ENCODE peak calls at places on chromosome X, in six cellular contexts. One of them, this sample, is unnamed.

GRCh38 chrX:4963432-4963831 is 1250.0 kb upstream of the PRKX start:
- DNase-seq in A673: no peak
- DNase-seq in activated CD8-positive, alpha-beta memory T cell treated with anti-CD3 and anti-CD28 coated beads, Interleukin-2, amount 50 U/mL, for 4 hours: no peak
- DNase-seq in AG20443: no peak
- DNase-seq in RPMI8226: no peak
- DNase-seq in stromal cell of bone marrow: no peak
- DNase-seq in this sample: no peak

GRCh38 chrX:87526281-87526680 is 8.7 kb downstream of the KLHL4 start:
- DNase-seq in A673: no peak
- DNase-seq in activated CD8-positive, alpha-beta memory T cell treated with anti-CD3 and anti-CD28 coated beads, Interleukin-2, amount 50 U/mL, for 4 hours: no peak
- DNase-seq in AG20443: no peak
- DNase-seq in RPMI8226: no peak
- DNase-seq in stromal cell of bone marrow: no peak
- DNase-seq in this sample: no peak

GRCh38 chrX:154317391-154318000 is 21.9 kb downstream of the TKTL1 start:
- DNase-seq in A673: peak; percentile 42
- DNase-seq in activated CD8-positive, alpha-beta memory T cell treated with anti-CD3 and anti-CD28 coated beads, Interleukin-2, amount 50 U/mL, for 4 hours: no peak
- DNase-seq in AG20443: peak; percentile 27
- DNase-seq in RPMI8226: peak; percentile 27
- DNase-seq in stromal cell of bone marrow: no peak
- DNase-seq in this sample: peak; percentile 28

GRCh38 chrX:149487292-149487691 is 17.8 kb downstream of the IDS start:
- DNase-seq in A673: no peak
- DNase-seq in activated CD8-positive, alpha-beta memory T cell treated with anti-CD3 and anti-CD28 coated beads, Interleukin-2, amount 50 U/mL, for 4 hours: no peak
- DNase-seq in AG20443: no peak
- DNase-seq in RPMI8226: peak; percentile 9
- DNase-seq in stromal cell of bone marrow: no peak
- DNase-seq in this sample: no peak

GRCh38 chrX:134502686-134503085 is 42.7 kb downstream of the HPRT1 start:
- DNase-seq in A673: no peak
- DNase-seq in activated CD8-positive, alpha-beta memory T cell treated with anti-CD3 and anti-CD28 coated beads, Interleukin-2, amount 50 U/mL, for 4 hours: no peak
- DNase-seq in AG20443: no peak
- DNase-seq in RPMI8226: no peak
- DNase-seq in stromal cell of bone marrow: no peak
- DNase-seq in this sample: no peak

GRCh38 chrX:37644381-37645305 is 40.9 kb upstream of the XK start:
- DNase-seq in A673: no peak
- DNase-seq in activated CD8-positive, alpha-beta memory T cell treated with anti-CD3 and anti-CD28 coated beads, Interleukin-2, amount 50 U/mL, for 4 hours: no peak
- DNase-seq in AG20443: no peak
- DNase-seq in RPMI8226: no peak
- DNase-seq in stromal cell of bone marrow: no peak
- DNase-seq in this sample: no peak

GRCh38 chrX:54473993-54474859 is 21.8 kb downstream of the FGD1 start:
- DNase-seq in A673: no peak
- DNase-seq in activated CD8-positive, alpha-beta memory T cell treated with anti-CD3 and anti-CD28 coated beads, Interleukin-2, amount 50 U/mL, for 4 hours: no peak
- DNase-seq in AG20443: no peak
- DNase-seq in RPMI8226: no peak
- DNase-seq in stromal cell of bone marrow: no peak
- DNase-seq in this sample: no peak

GRCh38 chrX:119606508-119607389 is 525 bp upstream of the NKRF start:
- DNase-seq in A673: no peak
- DNase-seq in activated CD8-positive, alpha-beta memory T cell treated with anti-CD3 and anti-CD28 coated beads, Interleukin-2, amount 50 U/mL, for 4 hours: no peak
- DNase-seq in AG20443: no peak
- DNase-seq in RPMI8226: peak; percentile 3
- DNase-seq in stromal cell of bone marrow: no peak
- DNase-seq in this sample: peak; percentile 60

GRCh38 chrX:2243913-2244460 is 256.8 kb downstream of the DHRSX start:
- DNase-seq in A673: peak; percentile 48
- DNase-seq in activated CD8-positive, alpha-beta memory T cell treated with anti-CD3 and anti-CD28 coated beads, Interleukin-2, amount 50 U/mL, for 4 hours: no peak
- DNase-seq in AG20443: no peak
- DNase-seq in RPMI8226: no peak
- DNase-seq in stromal cell of bone marrow: peak; percentile 3
- DNase-seq in this sample: peak; percentile 19

GRCh38 chrX:51182545-51182944 is 150.1 kb upstream of the NUDT10 start:
- DNase-seq in A673: peak; percentile 1
- DNase-seq in activated CD8-positive, alpha-beta memory T cell treated with anti-CD3 and anti-CD28 coated beads, Interleukin-2, amount 50 U/mL, for 4 hours: no peak
- DNase-seq in AG20443: no peak
- DNase-seq in RPMI8226: no peak
- DNase-seq in stromal cell of bone marrow: no peak
- DNase-seq in this sample: no peak

GRCh38 chrX:10010686-10011085 is 43.5 kb downstream of the CLDN34 start:
- DNase-seq in A673: peak; percentile 86
- DNase-seq in activated CD8-positive, alpha-beta memory T cell treated with anti-CD3 and anti-CD28 coated beads, Interleukin-2, amount 50 U/mL, for 4 hours: no peak
- DNase-seq in AG20443: no peak
- DNase-seq in RPMI8226: no peak
- DNase-seq in stromal cell of bone marrow: no peak
- DNase-seq in this sample: peak; percentile 62

GRCh38 chrX:115609621-115610020 is 48.6 kb downstream of the PLS3 start:
- DNase-seq in A673: no peak
- DNase-seq in activated CD8-positive, alpha-beta memory T cell treated with anti-CD3 and anti-CD28 coated beads, Interleukin-2, amount 50 U/mL, for 4 hours: no peak
- DNase-seq in AG20443: no peak
- DNase-seq in RPMI8226: no peak
- DNase-seq in stromal cell of bone marrow: no peak
- DNase-seq in this sample: peak; percentile 29

GRCh38 chrX:45986971-45987370 is 558.2 kb downstream of the ZNF674 start:
- DNase-seq in A673: no peak
- DNase-seq in activated CD8-positive, alpha-beta memory T cell treated with anti-CD3 and anti-CD28 coated beads, Interleukin-2, amount 50 U/mL, for 4 hours: no peak
- DNase-seq in AG20443: peak; percentile 11
- DNase-seq in RPMI8226: no peak
- DNase-seq in stromal cell of bone marrow: no peak
- DNase-seq in this sample: no peak

GRCh38 chrX:84712621-84713020 is 210.4 kb upstream of the HDX start:
- DNase-seq in A673: no peak
- DNase-seq in activated CD8-positive, alpha-beta memory T cell treated with anti-CD3 and anti-CD28 coated beads, Interleukin-2, amount 50 U/mL, for 4 hours: no peak
- DNase-seq in AG20443: no peak
- DNase-seq in RPMI8226: no peak
- DNase-seq in stromal cell of bone marrow: no peak
- DNase-seq in this sample: no peak

GRCh38 chrX:72387247-72387646 is 81.5 kb upstream of the CITED1 start:
- DNase-seq in A673: no peak
- DNase-seq in activated CD8-positive, alpha-beta memory T cell treated with anti-CD3 and anti-CD28 coated beads, Interleukin-2, amount 50 U/mL, for 4 hours: no peak
- DNase-seq in AG20443: no peak
- DNase-seq in RPMI8226: no peak
- DNase-seq in stromal cell of bone marrow: no peak
- DNase-seq in this sample: no peak

GRCh38 chrX:3286196-3286920 is 60.1 kb downstream of the MXRA5 start:
- DNase-seq in A673: peak; percentile 65
- DNase-seq in activated CD8-positive, alpha-beta memory T cell treated with anti-CD3 and anti-CD28 coated beads, Interleukin-2, amount 50 U/mL, for 4 hours: no peak
- DNase-seq in AG20443: peak; percentile 44
- DNase-seq in RPMI8226: no peak
- DNase-seq in stromal cell of bone marrow: peak; percentile 63
- DNase-seq in this sample: peak; percentile 82

GRCh38 chrX:119488749-119489148 is 20.5 kb downstream of the SLC25A5 start:
- DNase-seq in A673: peak; percentile 58
- DNase-seq in activated CD8-positive, alpha-beta memory T cell treated with anti-CD3 and anti-CD28 coated beads, Interleukin-2, amount 50 U/mL, for 4 hours: peak; percentile 28
- DNase-seq in AG20443: peak; percentile 42
- DNase-seq in RPMI8226: peak; percentile 46
- DNase-seq in stromal cell of bone marrow: peak; percentile 30
- DNase-seq in this sample: peak; percentile 58

GRCh38 chrX:74922922-74923321 is 2.3 kb downstream of the NEXMIF start:
- DNase-seq in A673: no peak
- DNase-seq in activated CD8-positive, alpha-beta memory T cell treated with anti-CD3 and anti-CD28 coated beads, Interleukin-2, amount 50 U/mL, for 4 hours: no peak
- DNase-seq in AG20443: no peak
- DNase-seq in RPMI8226: peak; percentile 83
- DNase-seq in stromal cell of bone marrow: no peak
- DNase-seq in this sample: no peak

GRCh38 chrX:13890806-13891205 is 73.9 kb upstream of the GPM6B start:
- DNase-seq in A673: no peak
- DNase-seq in activated CD8-positive, alpha-beta memory T cell treated with anti-CD3 and anti-CD28 coated beads, Interleukin-2, amount 50 U/mL, for 4 hours: no peak
- DNase-seq in AG20443: no peak
- DNase-seq in RPMI8226: no peak
- DNase-seq in stromal cell of bone marrow: no peak
- DNase-seq in this sample: no peak

GRCh38 chrX:123072686-123073385 is 111.2 kb upstream of the GRIA3 start:
- DNase-seq in A673: no peak
- DNase-seq in activated CD8-positive, alpha-beta memory T cell treated with anti-CD3 and anti-CD28 coated beads, Interleukin-2, amount 50 U/mL, for 4 hours: no peak
- DNase-seq in AG20443: no peak
- DNase-seq in RPMI8226: no peak
- DNase-seq in stromal cell of bone marrow: no peak
- DNase-seq in this sample: no peak